ENCODE peak calls at places on chromosomes 16 and 17, in six cellular contexts. G, S, F, V, Z and B are unnamed samples.

GRCh38 chr17:3894927-3895343 is 2.1 kb upstream of the CAMKK1 start:
- DNase-seq in Z (no peak), S (no peak), F (no peak), V (peak), G (no peak), B (no peak)

GRCh38 chr16:55055262-55055661 is 124.6 kb downstream of the IRX5 start:
- DNase-seq in S (no peak), G (no peak), Z (no peak), F (no peak), V (no peak), B (no peak)

GRCh38 chr17:15919466-15919865 is 25.5 kb upstream of the ADORA2B start:
- DNase-seq in Z (no peak), V (no peak), F (no peak), G (no peak), S (no peak), B (no peak)

GRCh38 chr16:49876716-49877129 is 20.8 kb upstream of the ZNF423 start:
- DNase-seq in Z (no peak), V (peak), S (no peak), G (peak), F (no peak), B (no peak)

GRCh38 chr16:53614346-53614745 is 89.3 kb downstream of the RPGRIP1L start:
- DNase-seq in F (no peak), G (no peak), S (no peak), V (no peak), Z (no peak), B (no peak)

GRCh38 chr16:70152578-70153302 is 20.8 kb upstream of the CLEC18C start:
- DNase-seq in S (no peak), F (no peak), Z (no peak), V (no peak), G (no peak), B (no peak)

GRCh38 chr16:22324787-22325597 is 27.8 kb downstream of the POLR3E start:
- DNase-seq in F (no peak), G (no peak), S (no peak), Z (no peak), V (no peak), B (no peak)

GRCh38 chr17:62716834-62717588 is 89.5 kb downstream of the MRC2 start:
- DNase-seq in G (no peak), Z (no peak), V (no peak), S (no peak), F (no peak), B (no peak)

GRCh38 chr16:19223235-19223847 is 55.3 kb downstream of the SYT17 start:
- DNase-seq in Z (no peak), F (no peak), V (peak), G (peak), S (no peak), B (no peak)